ENCODE peak calls at places on chromosome 20, in six cellular contexts. I, T, V, X, E and G are unnamed samples.

GRCh38 chr20:10217517-10218410 is 866 bp upstream of the SNAP25 start:
- DNase-seq in V (peak; percentile 90), X (no peak), I (peak; percentile 14), E (peak; percentile 35), T (peak; percentile 63), G (peak; percentile 76)

GRCh38 chr20:61608275-61609085 is 356.4 kb downstream of the CDH4 start:
- DNase-seq in I (no peak), V (no peak), T (no peak), E (no peak), X (no peak), G (no peak)

GRCh38 chr20:38926142-38926933 is at the start of gene FAM83D:
- DNase-seq in I (peak; percentile 95), V (peak; percentile 95), E (peak; percentile 98), X (peak; percentile 89), T (peak; percentile 90), G (peak; percentile 89)

GRCh38 chr20:63778034-63778752 is 38.6 kb downstream of the SLC2A4RG start:
- DNase-seq in X (no peak), V (no peak), T (no peak), I (no peak), E (no peak), G (no peak)

GRCh38 chr20:53750827-53751393 is 157.3 kb upstream of the ZNF217 start:
- DNase-seq in X (no peak), I (peak; percentile 41), E (no peak), V (peak; percentile 65), T (no peak), G (no peak)

GRCh38 chr20:53070714-53071392 is 98.7 kb downstream of the TSHZ2 start:
- DNase-seq in E (no peak), T (no peak), X (no peak), V (no peak), I (no peak), G (no peak)

GRCh38 chr20:33442136-33443005 is 1.2 kb downstream of the SNTA1 start:
- DNase-seq in V (no peak), I (no peak), X (no peak), E (peak; percentile 31), T (no peak), G (no peak)

GRCh38 chr20:44704551-44704971 is 10.6 kb upstream of the CCN5 start:
- DNase-seq in V (peak; percentile 51), I (no peak), X (no peak), E (no peak), T (no peak), G (no peak)

GRCh38 chr20:57195023-57195758 is 71.2 kb downstream of the BMP7 start:
- DNase-seq in V (no peak), I (no peak), T (peak; percentile 31), X (no peak), E (no peak), G (no peak)

GRCh38 chr20:47235853-47236638 is 120.5 kb downstream of the ZMYND8 start:
- DNase-seq in V (no peak), I (no peak), E (no peak), X (no peak), T (no peak), G (no peak)

GRCh38 chr20:4956200-4956810 is 45.0 kb downstream of the SLC23A2 start:
- DNase-seq in X (peak; percentile 59), T (no peak), V (no peak), E (peak; percentile 29), I (no peak), G (no peak)

GRCh38 chr20:8255945-8256632 is 124.0 kb downstream of the PLCB1 start:
- DNase-seq in V (no peak), E (no peak), X (no peak), I (no peak), T (no peak), G (no peak)

GRCh38 chr20:46974669-46975434 is 80.2 kb downstream of the EYA2 start:
- DNase-seq in V (no peak), X (no peak), T (no peak), E (no peak), I (no peak), G (no peak)

GRCh38 chr20:14775778-14776177 is 438.4 kb upstream of the FLRT3 start:
- DNase-seq in I (no peak), E (no peak), V (no peak), X (no peak), T (no peak), G (no peak)

GRCh38 chr20:38190936-38191371 is 25.9 kb upstream of the TGM2 start:
- DNase-seq in X (no peak), I (no peak), V (no peak), T (no peak), E (no peak), G (no peak)

GRCh38 chr20:63741354-63741675 is 1.7 kb downstream of the SLC2A4RG start:
- DNase-seq in X (no peak), T (no peak), V (no peak), E (peak; percentile 48), I (no peak), G (no peak)

GRCh38 chr20:44032583-44033138 is 118.0 kb downstream of the TOX2 start:
- DNase-seq in V (no peak), I (no peak), T (no peak), X (no peak), E (no peak), G (no peak)

GRCh38 chr20:13297105-13297899 is 76.2 kb downstream of the ISM1 start:
- DNase-seq in E (no peak), V (no peak), X (no peak), I (no peak), T (no peak), G (no peak)

GRCh38 chr20:5551621-5552020 is 198.6 kb upstream of the SHLD1 start:
- DNase-seq in T (no peak), E (no peak), V (no peak), I (no peak), X (no peak), G (no peak)

GRCh38 chr20:14919473-14920157 is 582.2 kb upstream of the FLRT3 start:
- DNase-seq in E (no peak), T (no peak), X (no peak), I (no peak), V (no peak), G (no peak)

GRCh38 chr20:43666376-43667328 is at the start of gene MYBL2:
- DNase-seq in E (peak; percentile 36), I (peak; percentile 74), V (no peak), X (peak; percentile 71), T (no peak), G (no peak)

GRCh38 chr20:5122861-5123260 is 3.1 kb upstream of the PCNA start:
- DNase-seq in T (no peak), V (no peak), E (no peak), X (no peak), I (no peak), G (no peak)